ENCODE peak calls at places on chromosomes 13 and 19, in six cellular contexts. One of them, this sample, is unnamed.

GRCh38 chr13:32824061-32824460 is 192.2 kb upstream of the KL start:
- DNase-seq in SHP77 treated with DMSO at 0.1 percent for 48 hours: no peak
- DNase-seq in NCI-H446: no peak
- DNase-seq in transverse colon: no peak
- DNase-seq in B cell: no peak
- DNase-seq in NCI-H1694 treated with DMSO at 0.1 percent for 48 hours: no peak
- DNase-seq in this sample: no peak

GRCh38 chr19:4149518-4150288 is 3.7 kb upstream of the CREB3L3 start:
- DNase-seq in SHP77 treated with DMSO at 0.1 percent for 48 hours: no peak
- DNase-seq in NCI-H446: no peak
- DNase-seq in transverse colon: peak; percentile 74
- DNase-seq in B cell: no peak
- DNase-seq in NCI-H1694 treated with DMSO at 0.1 percent for 48 hours: no peak
- DNase-seq in this sample: no peak

GRCh38 chr13:82713681-82714405 is 1168.4 kb downstream of the SLITRK1 start:
- DNase-seq in SHP77 treated with DMSO at 0.1 percent for 48 hours: no peak
- DNase-seq in NCI-H446: no peak
- DNase-seq in transverse colon: no peak
- DNase-seq in B cell: no peak
- DNase-seq in NCI-H1694 treated with DMSO at 0.1 percent for 48 hours: no peak
- DNase-seq in this sample: no peak

GRCh38 chr13:70125693-70126092 is 17.4 kb upstream of the KLHL1 start:
- DNase-seq in SHP77 treated with DMSO at 0.1 percent for 48 hours: no peak
- DNase-seq in NCI-H446: no peak
- DNase-seq in transverse colon: no peak
- DNase-seq in B cell: no peak
- DNase-seq in NCI-H1694 treated with DMSO at 0.1 percent for 48 hours: no peak
- DNase-seq in this sample: no peak

GRCh38 chr13:27120811-27121210 is 50.8 kb downstream of the USP12 start:
- DNase-seq in SHP77 treated with DMSO at 0.1 percent for 48 hours: no peak
- DNase-seq in NCI-H446: no peak
- DNase-seq in transverse colon: no peak
- DNase-seq in B cell: no peak
- DNase-seq in NCI-H1694 treated with DMSO at 0.1 percent for 48 hours: no peak
- DNase-seq in this sample: no peak

GRCh38 chr13:75347925-75348324 is 134.0 kb downstream of the TBC1D4 start:
- DNase-seq in SHP77 treated with DMSO at 0.1 percent for 48 hours: no peak
- DNase-seq in NCI-H446: no peak
- DNase-seq in transverse colon: no peak
- DNase-seq in B cell: no peak
- DNase-seq in NCI-H1694 treated with DMSO at 0.1 percent for 48 hours: no peak
- DNase-seq in this sample: no peak

GRCh38 chr13:58097831-58098230 is 466.3 kb downstream of the PCDH17 start:
- DNase-seq in SHP77 treated with DMSO at 0.1 percent for 48 hours: no peak
- DNase-seq in NCI-H446: no peak
- DNase-seq in transverse colon: no peak
- DNase-seq in B cell: no peak
- DNase-seq in NCI-H1694 treated with DMSO at 0.1 percent for 48 hours: no peak
- DNase-seq in this sample: no peak

GRCh38 chr19:54369082-54369691 is 4.5 kb upstream of the LAIR1 start:
- DNase-seq in SHP77 treated with DMSO at 0.1 percent for 48 hours: no peak
- DNase-seq in NCI-H446: no peak
- DNase-seq in transverse colon: no peak
- DNase-seq in B cell: no peak
- DNase-seq in NCI-H1694 treated with DMSO at 0.1 percent for 48 hours: no peak
- DNase-seq in this sample: no peak

GRCh38 chr19:9313756-9314155 is 4.1 kb upstream of the ZNF699 start:
- DNase-seq in SHP77 treated with DMSO at 0.1 percent for 48 hours: no peak
- DNase-seq in NCI-H446: no peak
- DNase-seq in transverse colon: no peak
- DNase-seq in B cell: no peak
- DNase-seq in NCI-H1694 treated with DMSO at 0.1 percent for 48 hours: no peak
- DNase-seq in this sample: no peak